ENCODE peak calls at places on chromosomes 7 and 10, in five cellular contexts. One of them, this sample, is unnamed.

GRCh38 chr7:143283344-143283743 is 1.4 kb upstream of the TMEM139 start:
- DNase-seq in HCT116: no peak
- DNase-seq in K562: no peak
- DNase-seq in HepG2: no peak
- DNase-seq in GM12878: no peak
- DNase-seq in this sample: no peak

GRCh38 chr7:157405501-157405900 is 68.7 kb downstream of the DNAJB6 start:
- DNase-seq in HepG2: no peak
- DNase-seq in K562: no peak
- DNase-seq in GM12878: no peak
- DNase-seq in HCT116: no peak
- DNase-seq in this sample: no peak

GRCh38 chr7:101581891-101582290 is 47.2 kb downstream of the MYL10 start:
- DNase-seq in GM12878: no peak
- DNase-seq in HCT116: no peak
- DNase-seq in K562: no peak
- DNase-seq in HepG2: no peak
- DNase-seq in this sample: no peak

GRCh38 chr10:677750-678661 is 11.5 kb downstream of the DIP2C start:
- DNase-seq in K562: no peak
- DNase-seq in HCT116: no peak
- DNase-seq in GM12878: no peak
- DNase-seq in HepG2: no peak
- DNase-seq in this sample: no peak

GRCh38 chr10:118259288-118259906 is 82.7 kb downstream of the FAM204A start:
- DNase-seq in HepG2: peak
- DNase-seq in HCT116: peak
- DNase-seq in GM12878: no peak
- DNase-seq in K562: peak
- DNase-seq in this sample: peak

GRCh38 chr7:66353547-66353946 is 148.4 kb downstream of the TPST1 start:
- DNase-seq in GM12878: no peak
- DNase-seq in HepG2: no peak
- DNase-seq in HCT116: no peak
- DNase-seq in K562: no peak
- DNase-seq in this sample: no peak

GRCh38 chr10:3167611-3168330 is 4.8 kb downstream of the PITRM1 start:
- DNase-seq in GM12878: no peak
- DNase-seq in HCT116: no peak
- DNase-seq in K562: no peak
- DNase-seq in HepG2: no peak
- DNase-seq in this sample: no peak

GRCh38 chr7:39746162-39746782 is 122.9 kb downstream of the RALA start:
- DNase-seq in HepG2: peak
- DNase-seq in K562: peak
- DNase-seq in HCT116: peak
- DNase-seq in GM12878: no peak
- DNase-seq in this sample: peak

GRCh38 chr7:146146866-146147265 is 30.3 kb downstream of the CNTNAP2 start:
- DNase-seq in HCT116: no peak
- DNase-seq in HepG2: no peak
- DNase-seq in K562: no peak
- DNase-seq in GM12878: no peak
- DNase-seq in this sample: no peak

GRCh38 chr10:102660891-102661613 is 16.8 kb downstream of the TRIM8 start:
- DNase-seq in K562: peak
- DNase-seq in HepG2: peak
- DNase-seq in HCT116: no peak
- DNase-seq in GM12878: no peak
- DNase-seq in this sample: no peak

GRCh38 chr10:6141296-6142151 is 52.7 kb downstream of the RBM17 start:
- DNase-seq in K562: no peak
- DNase-seq in HCT116: no peak
- DNase-seq in HepG2: no peak
- DNase-seq in GM12878: peak
- DNase-seq in this sample: peak

GRCh38 chr7:93044147-93044810 is 73.5 kb downstream of the SAMD9 start:
- DNase-seq in K562: no peak
- DNase-seq in GM12878: no peak
- DNase-seq in HepG2: no peak
- DNase-seq in HCT116: no peak
- DNase-seq in this sample: no peak

GRCh38 chr7:65974191-65974801 is 7.7 kb downstream of the GUSB start:
- DNase-seq in K562: no peak
- DNase-seq in HCT116: no peak
- DNase-seq in HepG2: no peak
- DNase-seq in GM12878: no peak
- DNase-seq in this sample: no peak

GRCh38 chr7:41107938-41108448 is 594.9 kb downstream of the INHBA start:
- DNase-seq in HCT116: no peak
- DNase-seq in K562: no peak
- DNase-seq in HepG2: peak
- DNase-seq in GM12878: peak
- DNase-seq in this sample: peak

GRCh38 chr7:129664029-129665012 is 52.8 kb downstream of the NRF1 start:
- DNase-seq in HCT116: peak
- DNase-seq in K562: peak
- DNase-seq in GM12878: peak
- DNase-seq in HepG2: peak
- DNase-seq in this sample: peak

GRCh38 chr7:111744501-111745155 is 182.3 kb upstream of the IMMP2L start:
- DNase-seq in HepG2: no peak
- DNase-seq in GM12878: no peak
- DNase-seq in HCT116: no peak
- DNase-seq in K562: no peak
- DNase-seq in this sample: no peak

GRCh38 chr7:64313740-64314491 is at the start of gene ZNF736:
- DNase-seq in HCT116: no peak
- DNase-seq in K562: peak
- DNase-seq in GM12878: peak
- DNase-seq in HepG2: no peak
- DNase-seq in this sample: peak

GRCh38 chr7:45181286-45181960 is 23.8 kb downstream of the RAMP3 start:
- DNase-seq in GM12878: no peak
- DNase-seq in K562: no peak
- DNase-seq in HCT116: no peak
- DNase-seq in HepG2: no peak
- DNase-seq in this sample: no peak

DNA sequence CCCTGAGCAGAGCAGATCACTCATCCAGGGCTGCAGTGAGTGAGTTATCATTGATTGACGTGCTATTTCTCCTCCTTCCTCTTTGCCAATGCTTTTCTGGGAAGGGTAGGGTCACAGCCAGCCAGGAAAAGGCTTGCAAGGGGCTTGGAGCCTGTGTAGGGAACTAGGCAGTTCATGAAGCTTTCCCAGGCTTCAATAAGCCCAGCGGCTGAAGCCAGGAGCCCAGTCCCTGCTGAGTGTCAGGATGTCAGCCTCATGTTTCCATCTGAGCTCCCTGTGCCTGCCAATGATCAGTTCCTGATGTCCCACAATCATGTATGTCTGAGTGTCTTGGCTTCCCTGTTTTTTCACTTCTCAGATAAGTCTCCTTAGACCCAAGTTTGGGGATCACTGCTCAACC is 584.8 kb downstream of the GALNT17 start:
- DNase-seq in GM12878: no peak
- DNase-seq in HCT116: no peak
- DNase-seq in K562: no peak
- DNase-seq in HepG2: no peak
- DNase-seq in this sample: no peak
- TF ChIP-seq JUND in GM12878: no peak
- TF ChIP-seq JUND in HCT116: no peak
- TF ChIP-seq JUND in K562: no peak
- TF ChIP-seq JUND in HepG2: no peak
- TF ChIP-seq JUND in this sample: no peak

DNA sequence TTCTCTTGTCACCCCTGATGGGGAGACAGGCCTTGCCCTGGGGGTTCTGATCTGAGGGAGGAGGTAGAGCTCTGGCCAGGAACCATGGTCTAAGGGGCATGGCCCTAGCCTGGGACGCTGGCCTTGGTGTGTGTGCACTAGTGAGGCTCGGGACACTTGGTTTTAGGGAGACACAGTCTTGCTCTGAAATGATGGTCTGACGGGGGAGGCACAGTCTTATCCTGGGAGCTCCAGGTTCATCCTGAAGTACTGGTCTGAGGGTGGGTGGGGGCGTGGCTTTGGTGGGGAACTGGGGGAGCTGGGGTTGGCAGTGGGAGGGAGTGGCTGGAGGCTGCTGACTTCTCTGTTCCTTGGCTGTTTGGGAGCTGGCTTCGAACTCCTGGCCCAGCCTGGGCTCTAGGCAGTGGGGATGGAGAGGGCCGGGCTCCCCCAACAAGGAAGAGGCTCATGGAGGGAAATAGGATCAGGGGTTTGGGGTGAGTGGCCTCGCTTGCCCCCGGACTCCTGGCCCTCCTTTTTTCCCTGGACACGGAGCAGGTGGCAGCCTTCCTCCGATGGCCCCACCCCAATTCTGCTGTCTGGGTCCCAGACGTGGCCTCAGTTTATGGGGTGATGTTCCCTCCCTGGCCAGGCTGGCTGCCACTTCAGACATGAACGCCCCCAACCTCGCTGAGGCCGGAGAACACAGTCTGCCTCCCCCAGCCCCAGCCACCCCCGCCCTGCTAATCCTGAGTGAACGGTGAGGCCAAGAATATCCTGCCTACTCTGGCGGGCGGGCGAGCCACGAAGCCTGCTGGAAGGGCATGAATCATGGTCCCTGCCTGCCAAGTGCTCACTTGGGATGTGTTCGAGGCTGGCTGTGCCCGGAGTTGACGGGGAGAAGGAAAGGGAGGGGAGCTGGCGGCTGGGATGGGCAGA is 43.5 kb downstream of the TMEM270 start:
- DNase-seq in GM12878: no peak
- DNase-seq in K562: no peak
- DNase-seq in HCT116: no peak
- DNase-seq in HepG2: no peak
- DNase-seq in this sample: no peak
- TF ChIP-seq JUND in GM12878: no peak
- TF ChIP-seq JUND in K562: no peak
- TF ChIP-seq JUND in HCT116: no peak
- TF ChIP-seq JUND in HepG2: no peak
- TF ChIP-seq JUND in this sample: no peak

GRCh38 chr7:90955641-90956207 is 308.5 kb upstream of the FZD1 start:
- DNase-seq in HCT116: no peak
- DNase-seq in GM12878: no peak
- DNase-seq in K562: no peak
- DNase-seq in HepG2: no peak
- DNase-seq in this sample: no peak

GRCh38 chr7:90948085-90948484 is 316.1 kb upstream of the FZD1 start:
- DNase-seq in K562: no peak
- DNase-seq in HepG2: no peak
- DNase-seq in HCT116: no peak
- DNase-seq in GM12878: no peak
- DNase-seq in this sample: no peak

GRCh38 chr7:90951986-90952648 is 312.1 kb upstream of the FZD1 start:
- DNase-seq in K562: no peak
- DNase-seq in HepG2: no peak
- DNase-seq in GM12878: no peak
- DNase-seq in HCT116: no peak
- DNase-seq in this sample: no peak

GRCh38 chr7:90951229-90951628 is 313.0 kb upstream of the FZD1 start:
- DNase-seq in HCT116: no peak
- DNase-seq in GM12878: no peak
- DNase-seq in K562: no peak
- DNase-seq in HepG2: no peak
- DNase-seq in this sample: no peak

DNA sequence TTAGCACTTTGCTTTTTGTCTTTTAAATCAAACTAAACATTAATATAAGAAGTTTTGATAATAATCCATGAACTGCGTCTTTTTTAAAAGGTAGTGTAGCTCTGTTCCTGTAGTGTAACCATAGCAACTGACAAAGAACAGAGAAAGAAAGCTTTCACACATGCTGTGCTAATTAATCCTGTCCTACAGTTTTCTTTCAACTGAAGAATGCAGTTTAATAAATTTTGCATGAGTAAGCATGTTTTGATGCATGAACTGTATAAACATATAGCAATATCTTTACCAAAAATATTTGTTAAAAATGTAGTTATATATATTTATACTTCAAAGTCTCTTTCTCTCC is 311.6 kb upstream of the FZD1 start:
- DNase-seq in HepG2: no peak
- DNase-seq in K562: no peak
- DNase-seq in GM12878: no peak
- DNase-seq in HCT116: no peak
- DNase-seq in this sample: no peak
- TF ChIP-seq JUND in HepG2: no peak
- TF ChIP-seq JUND in K562: no peak
- TF ChIP-seq JUND in GM12878: no peak
- TF ChIP-seq JUND in HCT116: no peak
- TF ChIP-seq JUND in this sample: no peak

GRCh38 chr7:29496355-29497020 is 67.1 kb upstream of the PRR15 start:
- DNase-seq in K562: no peak
- DNase-seq in GM12878: no peak
- DNase-seq in HCT116: no peak
- DNase-seq in HepG2: peak
- DNase-seq in this sample: no peak

GRCh38 chr7:29499932-29500331 is 63.7 kb upstream of the PRR15 start:
- DNase-seq in HCT116: no peak
- DNase-seq in HepG2: no peak
- DNase-seq in K562: no peak
- DNase-seq in GM12878: no peak
- DNase-seq in this sample: no peak

GRCh38 chr7:29502133-29502532 is 61.5 kb upstream of the PRR15 start:
- DNase-seq in K562: no peak
- DNase-seq in HepG2: no peak
- DNase-seq in HCT116: no peak
- DNase-seq in GM12878: no peak
- DNase-seq in this sample: no peak

GRCh38 chr7:29495618-29496017 is 68.0 kb upstream of the PRR15 start:
- DNase-seq in GM12878: no peak
- DNase-seq in K562: no peak
- DNase-seq in HCT116: no peak
- DNase-seq in HepG2: no peak
- DNase-seq in this sample: no peak

GRCh38 chr7:29500719-29501118 is 62.9 kb upstream of the PRR15 start:
- DNase-seq in HepG2: no peak
- DNase-seq in K562: no peak
- DNase-seq in GM12878: no peak
- DNase-seq in HCT116: no peak
- DNase-seq in this sample: no peak
- TF ChIP-seq JUND in HepG2: no peak
- TF ChIP-seq JUND in K562: no peak
- TF ChIP-seq JUND in GM12878: no peak
- TF ChIP-seq JUND in HCT116: no peak
- TF ChIP-seq JUND in this sample: no peak

GRCh38 chr7:927031-927671 is 27.3 kb downstream of the ADAP1 start:
- DNase-seq in K562: no peak
- DNase-seq in HCT116: no peak
- DNase-seq in HepG2: peak
- DNase-seq in GM12878: no peak
- DNase-seq in this sample: no peak
- TF ChIP-seq JUND in K562: no peak
- TF ChIP-seq JUND in HCT116: no peak
- TF ChIP-seq JUND in HepG2: no peak
- TF ChIP-seq JUND in GM12878: no peak
- TF ChIP-seq JUND in this sample: no peak